ENCODE peak calls at places on chromosomes 6 and 20, in six cellular contexts. S, O, U, K, Q and L are unnamed samples.

GRCh38 chr20:62899633-62900051 is 26.7 kb downstream of the DIDO1 start:
- DNase-seq in K (peak; percentile 66), S (peak; percentile 47), Q (no peak), U (peak; percentile 42), O (peak; percentile 65), L (no peak)

GRCh38 chr6:35177586-35177985 is 36.2 kb upstream of the SCUBE3 start:
- DNase-seq in S (no peak), U (no peak), K (no peak), Q (no peak), O (no peak), L (no peak)

GRCh38 chr6:67914419-67914818 is 720.7 kb upstream of the ADGRB3 start:
- DNase-seq in S (no peak), O (no peak), Q (no peak), K (no peak), U (no peak), L (no peak)

GRCh38 chr6:49849121-49849907 is 17.0 kb downstream of the CRISP1 start:
- DNase-seq in U (no peak), S (no peak), K (peak; percentile 64), Q (peak; percentile 66), O (no peak), L (no peak)

GRCh38 chr20:13525225-13525940 is 113.3 kb downstream of the TASP1 start:
- DNase-seq in Q (no peak), K (peak; percentile 68), O (no peak), U (no peak), S (no peak), L (no peak)

GRCh38 chr6:89272611-89273010 is 42.5 kb downstream of the GABRR2 start:
- DNase-seq in K (no peak), S (no peak), U (no peak), O (no peak), Q (no peak), L (no peak)

GRCh38 chr20:9912858-9913434 is 74.1 kb upstream of the PAK5 start:
- DNase-seq in U (peak; percentile 21), S (peak; percentile 32), K (peak; percentile 59), O (no peak), Q (peak; percentile 4), L (peak; percentile 72)

GRCh38 chr20:21509597-21510331 is 4.1 kb downstream of the NKX2-2 start:
- DNase-seq in Q (no peak), K (no peak), S (no peak), U (no peak), O (no peak), L (peak; percentile 68)

GRCh38 chr6:99334526-99335127 is 14.8 kb downstream of the FAXC start:
- DNase-seq in K (peak; percentile 58), Q (peak; percentile 51), U (no peak), O (no peak), S (no peak), L (no peak)

GRCh38 chr6:164034602-164035140 is 620.2 kb downstream of the QKI start:
- DNase-seq in S (no peak), Q (no peak), K (no peak), O (no peak), U (no peak), L (no peak)

GRCh38 chr6:89433637-89434499 is 916 bp downstream of the ANKRD6 start:
- DNase-seq in Q (no peak), S (peak; percentile 33), O (peak; percentile 65), U (peak; percentile 20), K (no peak), L (no peak)

GRCh38 chr6:135075018-135075417 is 20.4 kb upstream of the HBS1L start:
- DNase-seq in O (no peak), U (no peak), S (no peak), K (no peak), Q (peak; percentile 42), L (no peak)

GRCh38 chr6:20266851-20267608 is 54.8 kb upstream of the MBOAT1 start:
- DNase-seq in U (no peak), O (no peak), Q (peak; percentile 52), S (no peak), K (no peak), L (no peak)

GRCh38 chr6:121581327-121581726 is 145.9 kb downstream of the GJA1 start:
- DNase-seq in S (no peak), K (no peak), Q (no peak), U (no peak), O (no peak), L (no peak)

GRCh38 chr20:38985603-38986170 is 23.5 kb downstream of the DHX35 start:
- DNase-seq in S (no peak), Q (no peak), O (no peak), U (no peak), K (peak; percentile 73), L (no peak)
- TF ChIP-seq EP300 in S (no peak), Q (no peak), O (peak; percentile 63), U (no peak), K (peak; percentile 57), L (no peak)

GRCh38 chr6:41371992-41372525 is 36.7 kb downstream of the NCR2 start:
- DNase-seq in S (no peak), K (no peak), O (no peak), Q (no peak), U (no peak), L (no peak)
- TF ChIP-seq EP300 in S (no peak), K (no peak), O (no peak), Q (no peak), U (no peak), L (no peak)

DNA sequence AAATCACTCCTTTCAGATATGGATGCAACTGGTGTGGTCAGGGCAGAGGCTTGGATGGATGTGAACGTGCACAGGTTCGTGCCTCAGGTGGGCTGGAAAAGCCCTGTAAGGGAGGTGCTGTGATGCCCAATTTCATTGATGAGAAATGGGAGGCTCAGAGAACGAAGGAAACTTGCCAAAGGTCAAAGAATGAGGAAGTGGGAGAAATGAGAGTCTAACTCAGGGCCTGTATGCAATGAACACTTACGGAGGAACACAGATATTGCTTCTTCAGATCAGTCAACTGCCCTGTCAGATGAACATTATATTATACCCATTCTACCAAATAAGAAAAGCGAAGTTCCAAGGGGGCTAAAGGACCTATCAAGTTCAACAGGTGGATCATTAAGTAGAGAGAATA is 134.7 kb downstream of the RCAN2 start:
- DNase-seq in O (no peak), U (no peak), Q (no peak), K (no peak), S (no peak), L (no peak)
- TF ChIP-seq EP300 in O (no peak), U (no peak), Q (no peak), K (no peak), S (no peak), L (no peak)

DNA sequence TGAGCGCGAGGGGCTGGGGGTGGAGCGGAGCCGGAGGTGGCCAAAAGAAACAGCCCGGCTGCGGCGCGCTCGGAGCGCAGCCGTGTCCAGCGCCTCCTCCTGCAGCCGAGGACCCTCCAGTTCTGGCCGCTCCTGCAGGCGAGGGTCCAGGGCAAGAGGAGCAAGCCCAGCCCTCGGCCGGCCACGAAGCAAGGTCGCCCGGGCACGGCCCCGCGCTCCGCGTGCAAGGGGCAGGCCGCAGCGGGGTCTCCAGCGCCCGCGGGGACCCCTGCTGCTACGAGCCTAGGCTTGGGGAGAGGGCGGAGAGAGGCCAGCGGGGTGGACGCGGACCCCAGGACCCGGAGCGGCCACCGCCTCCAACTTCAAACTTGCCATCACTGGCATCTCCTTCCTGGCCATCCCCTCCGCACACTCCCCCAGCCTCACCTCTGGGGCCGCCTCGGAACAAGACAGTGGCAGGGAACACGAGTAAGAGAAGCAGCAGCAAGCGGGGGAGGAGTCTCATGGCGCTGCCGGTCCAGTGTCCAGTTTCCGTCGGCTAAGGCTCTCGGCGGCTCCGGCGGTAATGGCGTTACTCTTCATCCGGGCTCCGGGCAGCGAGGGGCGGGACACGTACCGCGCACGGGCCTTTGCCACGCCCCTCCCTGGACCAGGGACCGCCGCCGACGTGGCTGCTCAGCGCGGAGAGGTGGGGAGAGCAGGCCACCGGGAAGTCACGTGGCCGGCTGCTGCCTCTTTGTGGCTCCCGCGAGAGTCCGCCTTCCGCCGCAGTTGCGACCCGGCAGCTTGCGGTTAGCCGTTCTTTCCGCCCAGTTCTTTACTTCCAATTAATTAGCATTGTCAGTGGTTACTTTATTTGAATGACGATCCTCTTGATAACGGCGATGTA is at the start of gene SSR1:
- DNase-seq in O (peak; percentile 98), Q (peak; percentile 99), S (peak; percentile 97), U (peak; percentile 98), K (peak; percentile 95), L (peak; percentile 95)
- TF ChIP-seq EP300 in O (no peak), Q (peak; percentile 40), S (peak; percentile 19), U (no peak), K (peak; percentile 67), L (peak; percentile 18)

DNA sequence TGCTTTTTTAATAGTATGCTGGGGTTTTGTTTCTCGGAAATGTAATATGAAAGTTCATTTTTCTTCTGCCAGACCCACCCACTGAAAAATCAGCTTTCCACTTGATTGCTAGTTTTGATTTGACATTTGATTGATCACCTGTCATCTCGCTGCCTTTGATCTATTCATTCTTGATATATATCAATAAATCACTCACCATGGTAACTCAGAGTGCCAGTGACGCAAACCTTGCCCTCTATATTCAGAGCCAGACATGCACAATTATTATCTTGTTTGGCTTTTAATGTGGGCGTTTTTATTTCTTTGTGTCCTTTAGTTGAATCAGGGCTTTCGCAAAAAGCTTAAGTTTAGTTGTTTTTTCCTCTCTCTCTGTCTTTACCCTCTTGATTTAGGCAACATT is 2.0 kb downstream of the TSHZ2 start:
- DNase-seq in K (no peak), O (no peak), U (no peak), S (no peak), Q (no peak), L (no peak)
- TF ChIP-seq EP300 in K (no peak), O (no peak), U (no peak), S (no peak), Q (no peak), L (no peak)

GRCh38 chr6:167078745-167079144 is 44.2 kb upstream of the CCR6 start:
- DNase-seq in O (no peak), K (no peak), U (no peak), S (no peak), Q (no peak), L (no peak)
- TF ChIP-seq EP300 in O (no peak), K (no peak), U (no peak), S (no peak), Q (no peak), L (no peak)

DNA sequence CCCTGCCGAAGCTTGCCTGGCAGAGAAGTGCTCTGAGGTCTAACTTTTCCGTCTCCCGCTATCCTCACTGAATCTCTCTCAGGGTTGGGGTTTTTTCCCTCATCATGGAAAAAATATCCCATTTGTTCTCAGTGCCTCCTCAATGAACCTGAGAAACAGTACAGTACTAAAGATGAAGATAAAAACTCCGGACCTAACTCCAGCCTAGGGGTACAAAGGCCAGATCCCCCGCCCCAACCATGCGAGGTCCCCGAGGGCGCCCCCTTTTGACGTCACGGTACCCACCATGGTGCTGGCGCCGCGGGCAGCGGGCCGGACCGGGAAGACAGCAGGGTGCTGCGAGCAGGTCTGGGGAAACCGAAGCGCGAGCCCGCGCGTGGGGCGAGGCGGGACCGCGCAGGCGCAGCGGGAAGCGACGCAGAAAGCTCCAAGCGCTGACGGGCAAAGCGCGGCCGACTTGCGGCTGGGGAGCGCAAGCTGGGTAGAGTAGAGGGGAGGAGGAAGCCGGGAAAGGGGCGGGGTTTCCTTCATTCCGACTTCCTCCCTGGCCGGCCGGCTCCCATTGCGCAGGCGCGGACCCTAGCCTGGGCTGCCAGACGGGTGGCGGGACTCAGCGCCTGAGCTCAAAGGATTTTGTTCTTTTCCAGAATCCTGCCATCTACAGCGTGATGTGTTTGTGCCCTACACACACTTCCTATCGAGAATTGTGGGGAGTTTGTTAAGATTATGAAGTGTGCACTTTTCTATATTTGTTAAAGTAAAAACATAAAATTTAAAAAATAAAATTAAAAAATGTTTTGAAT is at the start of gene LSM2:
- DNase-seq in K (peak; percentile 96), O (peak; percentile 98), S (peak; percentile 98), Q (peak; percentile 100), U (peak; percentile 98), L (peak; percentile 99)
- TF ChIP-seq EP300 in K (peak; percentile 43), O (no peak), S (peak; percentile 44), Q (peak; percentile 32), U (peak; percentile 5), L (no peak)

GRCh38 chr6:91631227-91631626 is 1044.4 kb upstream of the MAP3K7 start:
- DNase-seq in Q (no peak), U (no peak), O (no peak), K (no peak), S (no peak), L (no peak)
- TF ChIP-seq EP300 in Q (no peak), U (no peak), O (no peak), K (no peak), S (no peak), L (no peak)